ENCODE peak calls at places on chromosomes 11 and 22, in four cellular contexts. O, L, W and B are unnamed samples.

GRCh38 chr22:45454260-45454659 is 40.8 kb downstream of the RIBC2 start:
- DNase-seq in O (no peak), L (no peak), W (no peak), B (no peak)

GRCh38 chr11:93005239-93005638 is 35.8 kb downstream of the MTNR1B start:
- DNase-seq in O (no peak), L (no peak), W (no peak), B (no peak)

GRCh38 chr11:114447892-114448291 is 8.6 kb downstream of the REXO2 start:
- DNase-seq in O (no peak), L (no peak), W (no peak), B (no peak)

GRCh38 chr11:122807731-122808485 is 30.4 kb upstream of the CRTAM start:
- DNase-seq in O (no peak), L (no peak), W (no peak), B (no peak)

GRCh38 chr11:16843307-16843706 is 104.9 kb downstream of the C11orf58 start:
- DNase-seq in O (no peak), L (peak), W (no peak), B (no peak)

GRCh38 chr22:23826510-23827350 is 12.1 kb downstream of the DERL3 start:
- DNase-seq in O (no peak), L (no peak), W (no peak), B (no peak)

GRCh38 chr22:48089601-48090331 is 1327.3 kb downstream of the TBC1D22A start:
- DNase-seq in O (no peak), L (peak), W (no peak), B (no peak)

GRCh38 chr11:48005878-48006277 is 25.5 kb downstream of the PTPRJ start:
- DNase-seq in O (no peak), L (no peak), W (no peak), B (no peak)

GRCh38 chr11:120598517-120599209 is 87.1 kb downstream of the GRIK4 start:
- DNase-seq in O (no peak), L (no peak), W (no peak), B (no peak)

GRCh38 chr11:82765466-82766034 is 31.9 kb upstream of the FAM181B start:
- DNase-seq in O (peak), L (no peak), W (no peak), B (no peak)

GRCh38 chr11:1149545-1149944 is 8.2 kb upstream of the MUC5AC start:
- DNase-seq in O (no peak), L (no peak), W (no peak), B (no peak)

GRCh38 chr11:64923151-64923661 is 1.3 kb upstream of the PPP2R5B start:
- DNase-seq in O (no peak), L (no peak), W (no peak), B (no peak)

GRCh38 chr11:49851971-49852389 is 100.2 kb upstream of the OR4C13 start:
- DNase-seq in O (no peak), L (no peak), W (no peak), B (no peak)

GRCh38 chr11:108906329-108906728 is 241.5 kb downstream of the DDX10 start:
- DNase-seq in O (no peak), L (no peak), W (no peak), B (no peak)